ENCODE peak calls at places on chromosomes 6 and 20, in four cellular contexts. K, M, U and C are unnamed samples.

GRCh38 chr20:57509665-57510237 is 15.2 kb downstream of the CTCFL start:
- DNase-seq in K (peak; percentile 35), M (no peak), U (peak; percentile 55), C (peak; percentile 46)

GRCh38 chr6:107386340-107386739 is 73.0 kb downstream of the PDSS2 start:
- DNase-seq in K (no peak), M (no peak), U (no peak), C (no peak)

GRCh38 chr6:35973670-35974222 is 50.7 kb downstream of the SLC26A8 start:
- DNase-seq in K (peak; percentile 93), M (no peak), U (peak; percentile 72), C (no peak)

GRCh38 chr6:49341869-49342268 is 121.2 kb downstream of the MMUT start:
- DNase-seq in K (no peak), M (no peak), U (no peak), C (no peak)

GRCh38 chr6:35237466-35237865 is 22.1 kb upstream of the ZNF76 start:
- DNase-seq in K (no peak), M (no peak), U (no peak), C (no peak)

GRCh38 chr6:31897612-31898199 is at the start of gene EHMT2:
- DNase-seq in K (peak; percentile 76), M (peak; percentile 85), U (peak; percentile 93), C (peak; percentile 87)

GRCh38 chr6:99905209-99906106 is 88.6 kb downstream of the MCHR2 start:
- DNase-seq in K (peak; percentile 46), M (no peak), U (peak; percentile 33), C (peak; percentile 63)

GRCh38 chr6:165884813-165885765 is 222.0 kb upstream of the PDE10A start:
- DNase-seq in K (peak; percentile 63), M (peak; percentile 90), U (peak; percentile 82), C (peak; percentile 91)

GRCh38 chr6:15993716-15994228 is 135.1 kb upstream of the MYLIP start:
- DNase-seq in K (no peak), M (no peak), U (no peak), C (no peak)

GRCh38 chr20:13650474-13650873 is 11.7 kb upstream of the TASP1 start:
- DNase-seq in K (no peak), M (no peak), U (no peak), C (no peak)

GRCh38 chr20:49288784-49289696 is 11.2 kb upstream of the ZNFX1 start:
- DNase-seq in K (no peak), M (no peak), U (no peak), C (no peak)

GRCh38 chr6:90428514-90428913 is 131.9 kb upstream of the BACH2 start:
- DNase-seq in K (no peak), M (no peak), U (no peak), C (no peak)

GRCh38 chr20:8722277-8722928 is 346.5 kb upstream of the PLCB4 start:
- DNase-seq in K (peak; percentile 83), M (peak; percentile 22), U (peak; percentile 44), C (peak; percentile 59)

GRCh38 chr20:62122659-62123449 is 579 bp downstream of the LSM14B start:
- DNase-seq in K (no peak), M (no peak), U (peak; percentile 82), C (peak; percentile 21)

GRCh38 chr6:142700032-142700431 is 244.9 kb downstream of the HIVEP2 start:
- DNase-seq in K (no peak), M (no peak), U (no peak), C (no peak)

GRCh38 chr6:165573671-165574070 is 89.4 kb downstream of the PDE10A start:
- DNase-seq in K (no peak), M (no peak), U (no peak), C (peak; percentile 40)

GRCh38 chr20:57568960-57569359 is 8.1 kb downstream of the PCK1 start:
- DNase-seq in K (no peak), M (no peak), U (no peak), C (no peak)

GRCh38 chr20:4607287-4607713 is 114.4 kb upstream of the PRND start:
- DNase-seq in K (peak; percentile 78), M (peak; percentile 64), U (peak; percentile 65), C (peak; percentile 69)
- TF ChIP-seq SP1 in K (no peak), M (no peak), U (no peak), C (no peak)

DNA sequence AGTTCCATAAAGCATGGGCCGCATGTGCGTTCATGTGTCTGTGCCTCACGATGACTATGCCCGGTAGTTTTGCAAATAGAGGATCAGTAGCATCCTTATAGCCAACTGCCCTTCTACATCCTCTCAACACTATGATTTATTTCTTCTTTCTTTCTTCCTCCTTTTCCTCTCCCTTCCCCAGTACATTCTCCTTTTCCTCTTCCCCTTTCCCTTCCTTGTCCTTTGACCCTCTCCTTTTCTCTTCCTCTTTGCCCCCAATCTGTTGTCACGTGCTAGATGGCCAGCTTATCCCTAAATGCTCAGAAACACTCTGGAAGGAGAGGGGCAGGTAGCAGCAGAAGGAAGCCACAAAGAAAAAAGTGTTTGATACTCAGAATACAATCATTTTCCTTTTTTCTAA is 20.2 kb upstream of the ADGRF1 start:
- DNase-seq in K (no peak), M (no peak), U (no peak), C (no peak)
- TF ChIP-seq ELF4 in K (no peak), M (no peak), U (no peak), C (no peak)

DNA sequence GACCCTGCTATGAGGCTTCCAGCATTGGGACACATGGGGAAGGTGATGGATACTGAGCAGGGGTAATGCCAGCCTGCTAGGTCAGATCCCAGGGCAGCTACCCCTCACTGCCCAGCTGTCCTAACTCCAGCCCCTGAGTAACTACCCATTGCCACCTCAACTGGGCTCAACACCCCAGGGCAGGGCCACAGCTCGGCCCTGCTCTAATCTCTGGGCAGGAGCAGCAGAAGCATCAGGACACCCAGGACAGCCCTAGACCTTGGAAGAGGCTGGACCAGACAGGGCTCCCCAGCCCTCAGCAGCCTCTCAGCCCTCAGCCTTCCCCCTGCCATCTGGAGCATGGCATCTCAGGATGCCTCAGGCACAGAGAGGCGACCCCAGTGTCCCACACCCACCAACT is 67.4 kb upstream of the TOP1 start:
- DNase-seq in K (no peak), M (no peak), U (no peak), C (no peak)
- TF ChIP-seq SP1 in K (no peak), M (no peak), U (no peak), C (no peak)

GRCh38 chr6:74253261-74253660 is 557.3 kb downstream of the CD109 start:
- DNase-seq in K (no peak), M (no peak), U (no peak), C (no peak)

GRCh38 chr6:74249658-74250057 is 553.7 kb downstream of the CD109 start:
- DNase-seq in K (no peak), M (no peak), U (no peak), C (no peak)

GRCh38 chr6:74248966-74249365 is 553.0 kb downstream of the CD109 start:
- DNase-seq in K (no peak), M (no peak), U (no peak), C (no peak)

GRCh38 chr6:74250161-74250560 is 554.2 kb downstream of the CD109 start:
- DNase-seq in K (no peak), M (no peak), U (no peak), C (no peak)
- TF ChIP-seq ELF4 in K (no peak), M (no peak), U (no peak), C (no peak)